ENCODE peak calls at places on chromosomes 3 and 15, in five cellular contexts. R, O, A, N and L are unnamed samples.

GRCh38 chr3:66196633-66197032 is 24.2 kb upstream of the SLC25A26 start:
- DNase-seq in R (no peak), O (no peak), A (peak), N (no peak), L (no peak)

GRCh38 chr3:131933665-131934064 is 101.1 kb downstream of the CPNE4 start:
- DNase-seq in R (no peak), O (no peak), A (no peak), N (no peak), L (no peak)

GRCh38 chr3:168407381-168407780 is 311.7 kb upstream of the GOLIM4 start:
- DNase-seq in R (no peak), O (no peak), A (no peak), N (no peak), L (no peak)

GRCh38 chr15:66287461-66288055 is 5.8 kb upstream of the DIS3L start:
- DNase-seq in R (no peak), O (no peak), A (peak), N (no peak), L (no peak)

GRCh38 chr3:14290631-14291385 is 111.6 kb upstream of the SLC6A6 start:
- DNase-seq in R (no peak), O (no peak), A (peak), N (no peak), L (no peak)

GRCh38 chr3:106345353-106346027 is 476.7 kb upstream of the CBLB start:
- DNase-seq in R (no peak), O (peak), A (peak), N (no peak), L (no peak)

GRCh38 chr3:115615001-115615447 is 8.3 kb upstream of the GAP43 start:
- DNase-seq in R (no peak), O (no peak), A (peak), N (no peak), L (no peak)

GRCh38 chr3:149657796-149658443 is at the start of gene WWTR1:
- DNase-seq in R (peak), O (peak), A (peak), N (peak), L (peak)

DNA sequence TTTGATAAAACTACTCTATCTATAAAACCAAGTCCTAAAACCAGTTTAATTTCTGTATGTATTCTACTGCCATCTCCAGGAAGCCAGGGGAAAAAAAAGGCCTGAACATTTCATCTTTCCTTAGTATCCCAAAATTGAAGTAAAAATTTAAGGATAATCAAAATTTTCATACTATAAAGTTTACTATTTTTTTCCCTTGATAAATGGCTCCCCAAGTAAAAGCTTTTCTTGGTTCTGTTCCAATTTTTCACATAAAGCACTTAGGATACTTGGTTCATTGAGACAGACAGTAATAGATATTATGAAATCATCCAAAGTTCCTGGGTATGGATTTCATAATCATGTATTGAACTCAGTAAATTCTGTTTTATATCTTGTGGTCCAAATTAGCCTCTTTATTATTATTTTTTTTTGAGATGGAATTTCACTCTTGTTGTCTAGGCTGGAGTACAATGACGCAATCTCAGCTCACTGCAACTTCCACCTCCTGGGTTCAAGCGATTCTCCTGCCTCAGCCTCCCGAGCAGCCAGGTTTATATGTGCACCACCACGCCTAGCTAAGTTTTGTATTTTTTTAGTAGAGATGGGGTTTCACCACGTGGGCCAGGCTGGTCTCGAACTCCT is 34.5 kb downstream of the ICE2 start:
- DNase-seq in R (no peak), O (no peak), A (peak), N (no peak), L (no peak)
- TF ChIP-seq CTCF in R (peak), O (no peak), A (peak), N (peak), L (no peak)

GRCh38 chr3:54951405-54951804 is 23.5 kb upstream of the LRTM1 start:
- DNase-seq in R (peak), O (peak), A (peak), N (peak), L (no peak)

GRCh38 chr3:54955941-54956340 is 28.1 kb upstream of the LRTM1 start:
- DNase-seq in R (no peak), O (no peak), A (no peak), N (no peak), L (no peak)

GRCh38 chr3:54954516-54954915 is 26.7 kb upstream of the LRTM1 start:
- DNase-seq in R (no peak), O (no peak), A (no peak), N (no peak), L (no peak)

GRCh38 chr3:54955496-54955895 is 27.6 kb upstream of the LRTM1 start:
- DNase-seq in R (no peak), O (no peak), A (no peak), N (no peak), L (no peak)

DNA sequence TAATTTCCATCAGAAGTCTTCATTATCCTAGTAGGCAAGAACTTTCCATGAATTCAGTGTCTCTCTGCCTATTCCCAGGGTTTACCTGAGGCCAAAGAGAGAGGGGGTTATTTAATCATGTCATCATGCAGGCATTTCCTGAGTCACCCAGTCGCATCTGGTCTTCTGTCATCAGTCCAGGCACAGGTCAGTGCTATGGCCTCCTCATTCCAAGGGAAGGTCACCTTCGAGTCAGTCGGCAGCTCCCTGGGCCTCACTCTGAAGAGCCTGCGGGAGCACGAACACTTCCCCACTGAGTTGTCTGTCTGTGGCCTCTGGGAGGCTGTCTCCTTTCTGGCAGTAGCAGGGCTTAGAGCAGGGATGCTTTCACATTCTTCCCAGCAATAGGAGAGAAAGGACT is 26.2 kb upstream of the LRTM1 start:
- DNase-seq in R (peak), O (no peak), A (peak), N (no peak), L (no peak)
- TF ChIP-seq CTCF in R (no peak), O (no peak), A (no peak), N (no peak), L (no peak)

DNA sequence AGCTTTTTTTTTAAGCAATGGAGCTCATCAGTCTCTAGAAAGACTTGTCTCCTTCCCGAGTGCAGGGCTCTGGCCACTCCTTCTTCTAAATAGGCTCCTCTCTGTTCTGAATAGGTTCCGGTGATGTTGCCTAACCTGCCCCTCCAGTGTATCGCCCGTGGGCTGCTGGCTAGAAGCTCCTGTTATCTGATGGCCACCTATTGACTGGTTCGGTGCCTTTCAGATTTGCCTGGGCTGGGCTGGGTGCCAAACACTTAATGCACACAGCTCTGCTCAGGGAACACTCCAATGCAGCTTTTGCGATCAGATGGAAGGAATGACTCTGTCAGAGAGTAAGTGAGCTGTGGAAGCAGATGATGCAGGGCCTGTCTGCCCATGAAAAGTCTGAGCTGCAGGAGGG is 112.9 kb downstream of the CORO2B start:
- DNase-seq in R (no peak), O (peak), A (no peak), N (no peak), L (no peak)
- TF ChIP-seq CTCF in R (no peak), O (no peak), A (no peak), N (no peak), L (no peak)

DNA sequence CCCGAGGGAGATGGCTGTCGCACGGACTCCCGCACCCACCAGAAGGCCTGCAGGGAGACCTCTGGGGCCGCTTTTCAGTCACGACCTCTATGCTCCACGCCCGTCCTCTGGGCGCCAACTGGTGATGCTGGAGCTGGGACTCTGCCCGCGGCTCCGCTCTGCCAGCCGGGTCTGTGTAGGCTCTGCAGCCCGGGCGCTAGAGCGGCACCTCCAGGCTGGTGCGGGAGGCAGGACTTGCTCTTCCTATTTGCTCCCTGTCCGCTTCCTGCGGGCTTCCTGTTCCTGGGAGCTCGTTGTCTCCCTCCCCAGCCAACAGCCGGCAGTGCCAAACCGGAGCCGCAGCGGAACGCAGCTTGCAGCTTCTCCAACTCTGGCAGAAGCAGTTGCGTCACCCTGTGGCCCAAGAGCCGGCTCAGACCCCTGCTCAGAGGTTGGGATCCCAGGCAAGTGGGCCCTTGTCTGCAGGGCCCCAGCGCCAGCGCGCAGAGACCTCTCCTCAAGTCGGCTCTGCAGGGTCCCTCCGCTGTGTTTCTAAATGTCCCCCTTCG is 285.9 kb downstream of the XXYLT1 start:
- DNase-seq in R (peak), O (peak), A (peak), N (peak), L (no peak)
- TF ChIP-seq CTCF in R (peak), O (no peak), A (peak), N (no peak), L (no peak)

DNA sequence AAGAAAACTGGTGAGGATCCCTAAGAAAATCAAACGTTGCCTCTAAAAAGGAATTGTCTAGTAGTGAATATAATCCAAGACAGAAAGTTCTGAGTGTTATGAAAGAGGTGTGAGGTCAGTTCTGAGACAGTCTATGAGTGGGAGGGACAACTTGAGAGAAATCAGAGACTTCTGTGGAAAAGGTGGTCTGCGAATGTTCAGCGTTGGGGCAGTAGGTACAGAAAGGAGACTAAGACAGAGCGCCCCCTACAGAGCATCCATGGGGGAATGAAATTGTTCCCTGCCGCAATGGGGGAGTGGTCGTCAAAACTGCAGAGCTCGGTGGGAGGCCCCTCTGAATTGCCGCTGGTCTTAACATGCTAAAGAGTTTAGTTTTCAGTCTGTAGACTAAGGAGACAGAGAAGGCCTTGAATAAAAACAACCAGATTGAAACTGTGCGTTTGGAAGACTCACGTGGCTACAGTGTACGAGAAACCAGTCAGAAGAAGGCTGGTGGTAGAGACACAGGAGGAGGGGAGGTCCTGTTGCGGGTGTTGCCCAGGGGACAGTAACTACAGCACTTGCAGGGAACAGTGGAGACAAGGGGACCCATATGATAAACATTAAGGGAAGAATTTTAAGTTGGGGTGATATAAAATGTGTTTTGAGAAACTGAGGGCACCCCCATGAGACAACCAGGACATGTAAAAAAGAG is 6.9 kb downstream of the TNIK start:
- DNase-seq in R (no peak), O (no peak), A (peak), N (no peak), L (no peak)
- TF ChIP-seq CTCF in R (peak), O (no peak), A (no peak), N (no peak), L (no peak)

GRCh38 chr15:77535845-77536244 is 96.9 kb downstream of the LINGO1 start:
- DNase-seq in R (no peak), O (no peak), A (no peak), N (no peak), L (no peak)
- TF ChIP-seq CTCF in R (no peak), O (no peak), A (no peak), N (no peak), L (no peak)

DNA sequence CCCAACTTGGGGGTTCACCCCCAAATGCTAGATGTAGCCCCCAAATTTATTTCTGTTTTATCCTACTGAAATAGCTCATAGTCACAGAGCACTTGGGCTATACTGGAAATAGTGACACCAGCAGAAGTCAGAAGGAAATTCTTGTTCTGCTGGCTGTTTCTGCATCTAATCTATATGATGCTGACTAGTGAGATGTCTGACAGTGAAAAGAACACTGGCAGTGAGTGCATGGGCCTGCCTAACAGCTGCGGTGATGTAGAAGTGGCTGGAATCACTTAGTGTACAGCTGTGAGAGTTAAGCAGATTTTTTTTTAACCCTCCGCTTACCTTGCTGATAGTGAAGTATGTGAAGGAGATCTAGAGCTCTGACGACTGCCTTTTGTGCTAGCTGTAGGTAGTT is 14.0 kb downstream of the TTC14 start:
- DNase-seq in R (no peak), O (no peak), A (peak), N (no peak), L (no peak)
- TF ChIP-seq CTCF in R (no peak), O (no peak), A (no peak), N (no peak), L (no peak)

GRCh38 chr15:101099183-101099582 is 152.7 kb downstream of the CHSY1 start:
- DNase-seq in R (no peak), O (no peak), A (no peak), N (no peak), L (no peak)
- TF ChIP-seq CTCF in R (no peak), O (no peak), A (no peak), N (no peak), L (no peak)

DNA sequence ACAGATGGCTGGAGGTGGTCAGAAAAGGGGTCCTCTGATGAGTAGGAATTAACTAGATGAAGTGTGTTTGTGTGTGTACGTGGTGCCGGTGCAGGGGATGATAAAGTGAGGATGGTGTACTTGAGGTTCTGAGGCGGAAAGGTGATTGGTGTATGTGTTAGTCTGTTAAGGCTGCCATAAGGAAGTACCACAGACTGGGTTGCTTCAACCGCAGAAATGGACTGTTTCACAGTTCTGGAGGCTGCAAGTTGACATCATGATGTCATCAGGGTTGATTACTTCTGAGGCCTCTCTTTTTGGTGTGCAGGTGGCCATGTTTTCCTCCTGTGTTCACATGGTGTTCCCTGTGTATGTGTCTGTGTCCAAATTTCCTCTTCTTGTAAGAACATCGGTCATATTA is 202.4 kb upstream of the RGMA start:
- DNase-seq in R (no peak), O (no peak), A (no peak), N (no peak), L (no peak)
- TF ChIP-seq CTCF in R (no peak), O (no peak), A (no peak), N (no peak), L (no peak)

DNA sequence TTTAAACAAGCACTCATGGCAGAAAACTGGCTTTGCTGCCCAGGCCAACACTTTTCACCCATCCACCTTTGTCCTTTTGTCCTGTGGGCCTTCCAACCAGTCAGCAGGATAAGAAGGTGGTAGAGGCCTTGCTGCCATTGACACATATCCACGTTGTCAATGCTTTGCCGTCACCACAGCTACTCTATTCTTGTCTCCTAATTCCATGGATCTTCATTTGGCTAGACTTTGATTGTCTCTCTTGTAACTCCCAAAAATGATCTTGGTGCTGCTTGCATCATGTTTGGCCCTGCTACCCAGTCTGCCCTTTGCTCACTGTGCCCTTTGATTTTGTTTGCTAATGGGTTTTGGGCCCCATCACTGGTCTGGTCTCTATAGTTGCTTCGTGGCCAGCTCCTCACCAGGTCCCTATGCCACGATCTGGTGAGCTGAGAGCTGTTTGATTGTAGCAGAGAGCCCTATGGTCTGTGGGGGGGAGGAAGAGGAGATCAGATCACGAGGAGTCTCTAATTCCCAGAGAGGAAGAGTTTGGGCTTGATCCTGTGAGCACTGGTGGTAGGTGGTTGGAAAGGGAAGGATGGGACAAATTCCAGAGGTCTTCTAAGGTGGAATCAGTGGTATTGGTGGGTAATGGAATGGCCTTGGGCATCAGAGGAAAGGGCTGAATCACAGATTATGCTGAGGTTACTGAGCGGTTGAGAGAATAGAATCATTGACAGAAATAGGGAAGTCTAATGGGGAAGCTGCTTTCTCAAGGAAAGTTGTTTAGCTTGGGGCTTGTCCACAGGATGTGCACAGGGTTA is 40.3 kb downstream of the ABHD2 start:
- DNase-seq in R (no peak), O (no peak), A (no peak), N (no peak), L (no peak)
- TF ChIP-seq CTCF in R (no peak), O (no peak), A (no peak), N (no peak), L (no peak)